ENCODE peak calls at places on chromosomes 1 and 21, in four cellular contexts. L, B, Y and D are unnamed samples.
A peak's percentile ranks its signal among the peaks of the same experiment; 100 is the strongest.

GRCh38 chr1:159000627-159001026 is 9.1 kb upstream of the IFI16 start:
- DNase-seq in L (no peak), Y (no peak), B (no peak), D (peak; percentile 15)

GRCh38 chr1:205317311-205317917 is 4.1 kb downstream of the NUAK2 start:
- DNase-seq in Y (no peak), B (no peak), L (peak; percentile 59), D (no peak)

GRCh38 chr1:70207492-70207891 is 2.1 kb upstream of the LRRC40 start:
- DNase-seq in B (no peak), L (no peak), Y (no peak), D (no peak)

GRCh38 chr1:232578681-232579195 is 51.2 kb downstream of the SIPA1L2 start:
- DNase-seq in Y (no peak), B (no peak), L (no peak), D (no peak)

GRCh38 chr1:32063261-32063681 is 9.5 kb upstream of the TMEM39B start:
- DNase-seq in L (peak; percentile 37), B (peak; percentile 76), Y (no peak), D (peak; percentile 57)

GRCh38 chr1:32521165-32521564 is 18.1 kb upstream of the ZBTB8A start:
- DNase-seq in Y (no peak), B (peak; percentile 41), L (no peak), D (no peak)

GRCh38 chr21:14495075-14495474 is 51.0 kb downstream of the SAMSN1 start:
- DNase-seq in B (no peak), L (no peak), Y (no peak), D (no peak)

GRCh38 chr1:50603274-50604271 is 180.3 kb upstream of the DMRTA2 start:
- DNase-seq in Y (no peak), B (no peak), L (no peak), D (no peak)

GRCh38 chr1:228034954-228035837 is 28.4 kb downstream of the WNT3A start:
- DNase-seq in Y (no peak), L (no peak), B (peak; percentile 5), D (no peak)

GRCh38 chr1:16013220-16013907 is 4.5 kb downstream of the HSPB7 start:
- DNase-seq in B (no peak), Y (peak; percentile 24), L (peak; percentile 60), D (peak; percentile 94)

GRCh38 chr1:81912383-81912782 is 111.6 kb downstream of the ADGRL2 start:
- DNase-seq in B (no peak), Y (no peak), L (no peak), D (no peak)

GRCh38 chr1:8880068-8880676 is 1.7 kb upstream of the ENO1 start:
- DNase-seq in L (peak; percentile 76), B (no peak), Y (no peak), D (peak; percentile 63)

GRCh38 chr1:172468296-172468695 is 24.4 kb upstream of the PIGC start:
- DNase-seq in L (no peak), Y (no peak), B (no peak), D (no peak)

GRCh38 chr1:157574836-157575235 is 22.5 kb upstream of the FCRL5 start:
- DNase-seq in Y (no peak), L (no peak), B (no peak), D (no peak)

GRCh38 chr1:45569571-45569961 is 14.3 kb upstream of the NASP start:
- DNase-seq in B (no peak), L (no peak), Y (no peak), D (no peak)

GRCh38 chr1:119141020-119141424 is 569 bp upstream of the WARS2 start:
- DNase-seq in L (peak; percentile 29), Y (peak; percentile 7), B (no peak), D (no peak)

GRCh38 chr21:45570826-45571601 is 28.8 kb upstream of the SLC19A1 start:
- DNase-seq in Y (no peak), L (no peak), B (no peak), D (no peak)

GRCh38 chr1:77900687-77901293 is 12.4 kb downstream of the NEXN start:
- DNase-seq in B (peak; percentile 67), L (peak; percentile 42), Y (peak; percentile 11), D (peak; percentile 11)

GRCh38 chr1:153532769-153533599 is 2.8 kb downstream of the S100A6 start:
- DNase-seq in Y (no peak), L (peak; percentile 72), B (peak; percentile 72), D (peak; percentile 87)

GRCh38 chr1:77513839-77514763 is 168.4 kb downstream of the ZZZ3 start:
- DNase-seq in Y (no peak), L (no peak), B (no peak), D (no peak)

GRCh38 chr1:44707959-44708831 is 22.8 kb downstream of the RNU5D-1 start:
- DNase-seq in L (peak; percentile 54), B (peak; percentile 69), Y (no peak), D (peak; percentile 68)

GRCh38 chr1:154427173-154428139 is 22.3 kb downstream of the IL6R start:
- DNase-seq in Y (no peak), B (no peak), L (peak; percentile 56), D (no peak)

GRCh38 chr1:90044346-90044745 is 49.4 kb downstream of the ZNF326 start:
- DNase-seq in L (no peak), B (no peak), Y (no peak), D (no peak)

GRCh38 chr1:24553931-24554330 is 2.0 kb upstream of the NCMAP start:
- DNase-seq in L (no peak), Y (no peak), B (no peak), D (no peak)
- TF ChIP-seq TARDBP in L (no peak), Y (no peak), B (no peak), D (no peak)

GRCh38 chr1:42774928-42775549 is 8.0 kb downstream of the C1orf50 start:
- DNase-seq in Y (no peak), B (no peak), L (no peak), D (no peak)
- TF ChIP-seq TARDBP in Y (no peak), B (no peak), L (no peak), D (no peak)

GRCh38 chr21:43613755-43614638 is 45.3 kb downstream of the HSF2BP start:
- DNase-seq in L (no peak), Y (peak; percentile 45), B (no peak), D (peak; percentile 44)
- TF ChIP-seq TARDBP in L (no peak), Y (no peak), B (no peak), D (no peak)

DNA sequence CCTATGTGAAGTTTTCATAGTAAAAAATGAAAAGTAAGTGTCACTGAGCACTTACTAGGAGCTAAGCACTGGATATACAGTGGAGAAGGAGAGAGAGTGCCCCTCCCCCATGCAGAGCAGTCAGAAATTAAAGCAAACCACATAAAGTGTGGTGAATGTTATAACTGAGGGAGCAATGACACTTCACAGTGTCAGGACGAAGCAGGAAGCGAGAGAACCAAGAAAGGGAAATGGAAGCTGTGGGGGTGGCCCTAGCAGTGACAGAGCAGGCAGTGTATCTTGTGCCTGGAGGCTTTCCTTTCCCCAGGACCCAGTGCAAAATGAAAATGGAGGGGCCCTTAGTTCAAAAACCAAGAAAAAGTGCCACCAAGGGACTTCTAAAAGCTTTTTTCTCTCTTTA is 21.5 kb upstream of the RCAN3 start:
- DNase-seq in Y (peak; percentile 40), L (no peak), B (no peak), D (no peak)
- TF ChIP-seq TARDBP in Y (no peak), L (no peak), B (no peak), D (no peak)

DNA sequence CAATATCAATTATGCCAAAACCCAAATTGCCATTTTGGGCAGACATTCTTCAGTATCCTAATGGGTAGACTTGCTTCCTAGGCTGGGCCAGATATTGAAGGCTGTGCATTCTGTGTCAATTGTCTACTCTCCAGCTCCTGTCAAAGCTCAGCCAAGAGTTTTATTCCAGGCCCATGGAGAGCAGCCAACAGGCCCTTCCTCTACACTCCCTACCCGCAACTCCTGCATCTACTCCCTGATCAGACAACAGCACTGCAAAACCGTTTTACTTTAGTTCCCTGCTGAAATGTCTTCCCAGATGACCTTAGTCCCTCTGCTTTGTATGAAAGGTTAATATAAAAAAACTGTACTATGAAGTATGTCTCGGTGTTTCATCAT is 6.6 kb upstream of the ADORA3 start:
- DNase-seq in L (no peak), B (no peak), Y (no peak), D (no peak)
- TF ChIP-seq TARDBP in L (no peak), B (no peak), Y (no peak), D (no peak)

GRCh38 chr1:21854751-21855131 is 42.7 kb downstream of the LDLRAD2 start:
- DNase-seq in Y (no peak), L (no peak), B (no peak), D (no peak)
- TF ChIP-seq TARDBP in Y (no peak), L (no peak), B (no peak), D (no peak)

DNA sequence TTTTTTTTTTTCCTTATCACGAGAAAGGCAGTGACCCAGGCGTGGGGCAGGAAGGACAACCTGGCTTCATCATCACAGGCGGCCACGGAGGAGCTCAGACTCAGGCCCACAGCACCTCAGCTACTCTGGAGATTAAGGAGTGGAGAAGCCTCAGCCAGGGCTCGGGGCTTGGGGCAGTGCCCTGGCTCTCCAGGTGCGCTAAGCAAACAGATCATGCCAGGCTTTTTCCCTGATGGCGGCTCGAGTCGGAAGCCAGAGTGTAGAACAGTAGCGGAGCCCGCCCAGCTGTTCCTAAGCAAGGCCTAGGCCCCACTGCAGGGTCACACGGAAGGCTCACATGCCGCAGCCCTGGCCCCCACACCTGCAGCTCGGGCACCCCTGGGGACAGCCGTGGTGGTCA is 70.7 kb downstream of the AGPAT3 start:
- DNase-seq in L (no peak), Y (no peak), B (no peak), D (no peak)
- TF ChIP-seq TARDBP in L (no peak), Y (no peak), B (no peak), D (no peak)

GRCh38 chr1:168863647-168864234 is 134.7 kb upstream of the DPT start:
- DNase-seq in Y (no peak), L (no peak), B (no peak), D (no peak)

GRCh38 chr1:168864266-168864665 is 135.3 kb upstream of the DPT start:
- DNase-seq in L (no peak), Y (no peak), B (no peak), D (no peak)

GRCh38 chr1:168865850-168866620 is 137.0 kb upstream of the DPT start:
- DNase-seq in L (no peak), B (no peak), Y (no peak), D (no peak)

DNA sequence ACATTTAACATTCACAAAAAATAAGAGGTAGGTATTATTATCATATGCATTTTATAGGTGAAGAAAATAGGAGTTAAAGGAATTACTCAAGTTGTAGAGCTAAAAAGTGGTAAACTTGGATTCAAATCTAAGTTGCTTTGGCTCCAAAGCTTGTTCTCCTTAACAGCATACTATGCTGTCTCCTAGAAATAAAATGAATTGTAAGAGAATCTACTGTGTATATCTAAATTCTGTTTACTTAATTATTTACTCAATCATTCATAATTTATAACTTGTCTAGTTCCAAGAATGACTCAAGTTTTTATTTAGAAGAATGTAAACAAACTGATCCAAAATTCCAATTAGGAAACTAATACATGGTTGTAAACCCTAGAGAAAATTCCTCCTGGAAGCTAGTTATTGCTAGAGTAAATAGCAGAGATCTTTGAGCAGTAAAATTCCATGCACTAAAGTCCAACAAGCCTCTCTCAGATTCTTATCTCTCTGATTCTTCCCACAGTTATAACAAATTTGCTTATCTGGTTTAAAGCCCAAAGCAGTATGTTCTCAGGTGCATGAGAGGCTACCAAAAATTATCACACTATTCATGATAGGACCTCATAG is 132.5 kb upstream of the DPT start:
- DNase-seq in Y (no peak), L (peak; percentile 69), B (no peak), D (no peak)
- TF ChIP-seq TARDBP in Y (no peak), L (no peak), B (no peak), D (no peak)